ENCODE peak calls at places on chromosomes 3 and 15, in four cellular contexts. Q is neuronal stem cell, R is IMR-90, A is H1. G is an unnamed sample.

GRCh38 chr3:58234516-58234931 is 3.1 kb upstream of the ABHD6 start:
- DNase-seq in Q (no peak), R (peak), A (no peak), G (no peak)

GRCh38 chr15:77035999-77036471 is 34.9 kb downstream of the TSPAN3 start:
- DNase-seq in R (no peak), Q (no peak), A (no peak), G (no peak)

GRCh38 chr15:51185213-51185619 is 90.5 kb upstream of the TNFAIP8L3 start:
- DNase-seq in Q (no peak), A (no peak), R (no peak), G (no peak)

GRCh38 chr3:153835540-153835939 is 285.6 kb upstream of the ARHGEF26 start:
- DNase-seq in Q (no peak), A (no peak), R (no peak), G (peak)

GRCh38 chr3:132464066-132464465 is 46.8 kb downstream of the DNAJC13 start:
- DNase-seq in R (peak), Q (no peak), A (no peak), G (no peak)

GRCh38 chr3:127589600-127590281 is 792 bp downstream of the TPRA1 start:
- DNase-seq in Q (no peak), A (no peak), R (no peak), G (peak)

GRCh38 chr3:58536501-58537411 is at the start of gene ACOX2:
- DNase-seq in R (peak), Q (no peak), A (no peak), G (no peak)

GRCh38 chr15:33852570-33852969 is 115.7 kb upstream of the CHRM5 start:
- DNase-seq in Q (no peak), R (peak), A (no peak), G (peak)

GRCh38 chr3:82163907-82164520 is 402.6 kb upstream of the GBE1 start:
- DNase-seq in R (peak), Q (no peak), A (no peak), G (peak)

GRCh38 chr15:101203607-101204006 is 48.2 kb downstream of the CHSY1 start:
- DNase-seq in Q (no peak), A (no peak), R (no peak), G (no peak)

GRCh38 chr15:83446904-83447708 is at the start of gene SH3GL3:
- DNase-seq in Q (peak), R (peak), A (peak), G (peak)

GRCh38 chr15:42704492-42704926 is 32.4 kb downstream of the CDAN1 start:
- DNase-seq in R (peak), A (peak), Q (peak), G (peak)

GRCh38 chr3:71851878-71852277 is 66.9 kb upstream of the PROK2 start:
- DNase-seq in R (no peak), Q (no peak), A (no peak), G (no peak)

GRCh38 chr3:64484289-64484992 is 203.4 kb downstream of the ADAMTS9 start:
- DNase-seq in A (peak), R (peak), Q (peak), G (peak)

GRCh38 chr15:23578521-23579150 is 13.2 kb downstream of the MKRN3 start:
- DNase-seq in A (no peak), Q (no peak), R (no peak), G (no peak)

GRCh38 chr15:38878026-38878425 is 313.4 kb upstream of the RASGRP1 start:
- DNase-seq in Q (no peak), R (peak), A (no peak), G (no peak)

GRCh38 chr3:177347611-177348010 is 150.3 kb upstream of the TBL1XR1 start:
- DNase-seq in A (no peak), Q (no peak), R (no peak), G (no peak)

GRCh38 chr3:134892317-134892716 is 97.3 kb downstream of the EPHB1 start:
- DNase-seq in A (no peak), Q (no peak), R (no peak), G (no peak)

GRCh38 chr3:52361893-52362292 is 45.8 kb downstream of the DNAH1 start:
- DNase-seq in Q (no peak), R (no peak), A (no peak), G (no peak)

GRCh38 chr15:78058401-78058935 is 19.0 kb downstream of the TBC1D2B start:
- DNase-seq in Q (no peak), A (no peak), R (no peak), G (no peak)

GRCh38 chr15:71411538-71412482 is 296.5 kb downstream of the THSD4 start:
- DNase-seq in Q (no peak), A (no peak), R (peak), G (no peak)

GRCh38 chr3:188605231-188605630 is 451.3 kb downstream of the LPP start:
- DNase-seq in A (no peak), R (no peak), Q (no peak), G (no peak)

GRCh38 chr3:98817546-98817945 is 54.4 kb downstream of the ST3GAL6 start:
- DNase-seq in R (peak), Q (peak), A (no peak), G (peak)

GRCh38 chr15:101652783-101653430 is 726 bp upstream of the TM2D3 start:
- DNase-seq in R (no peak), A (no peak), Q (no peak), G (peak)

GRCh38 chr3:126347543-126348161 is 9.6 kb downstream of the KLF15 start:
- DNase-seq in R (no peak), Q (no peak), A (no peak), G (no peak)

GRCh38 chr15:69887553-69887952 is 210.2 kb downstream of the TLE3 start:
- DNase-seq in Q (no peak), A (no peak), R (no peak), G (no peak)

GRCh38 chr3:97815149-97815917 is 6.5 kb upstream of the CRYBG3 start:
- DNase-seq in Q (no peak), R (peak), A (no peak), G (no peak)

GRCh38 chr15:64774556-64775523 is 549 bp downstream of the RBPMS2 start:
- DNase-seq in R (no peak), A (no peak), Q (peak), G (peak)

GRCh38 chr3:34283743-34284142 is 485.3 kb downstream of the PDCD6IP start:
- DNase-seq in A (no peak), R (no peak), Q (no peak), G (no peak)

GRCh38 chr3:34284959-34285358 is 486.5 kb downstream of the PDCD6IP start:
- DNase-seq in A (no peak), R (no peak), Q (no peak), G (peak)

GRCh38 chr3:34285465-34286188 is 487.2 kb downstream of the PDCD6IP start:
- DNase-seq in R (no peak), A (no peak), Q (no peak), G (no peak)
- H2BK5ac ChIP-seq in R (no peak), A (no peak), Q (no peak), G (no peak)

GRCh38 chr3:48685603-48686511 is at the start of gene NCKIPSD:
- DNase-seq in Q (peak), R (peak), A (no peak), G (peak)
- H2BK5ac ChIP-seq in Q (peak), R (peak), A (peak), G (peak)

DNA sequence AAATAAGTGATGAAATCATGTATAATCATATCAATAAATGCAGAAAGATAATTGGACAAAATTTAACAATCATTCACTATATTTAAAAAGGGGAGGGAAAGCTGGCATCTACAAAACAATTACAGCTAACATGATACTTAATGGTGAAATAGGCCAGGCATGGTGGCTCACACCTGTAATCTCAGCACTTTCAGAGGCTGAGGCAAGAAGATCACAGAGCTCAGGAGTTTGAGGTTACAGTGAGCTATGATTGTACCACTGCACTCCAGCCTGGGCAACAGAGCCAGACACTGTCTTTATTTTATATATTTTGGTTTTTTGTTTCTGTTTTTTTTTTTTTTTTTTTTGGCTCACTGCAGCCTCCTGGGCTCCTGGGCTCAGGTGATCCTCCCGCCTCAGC is 12.1 kb downstream of the EDC3 start:
- DNase-seq in Q (no peak), R (no peak), A (no peak), G (no peak)
- H2BK5ac ChIP-seq in Q (no peak), R (no peak), A (no peak), G (no peak)

GRCh38 chr15:35191783-35192182 is 106.7 kb upstream of the NANOGP8 start:
- DNase-seq in R (no peak), Q (no peak), A (no peak), G (no peak)
- H2BK5ac ChIP-seq in R (no peak), Q (no peak), A (no peak), G (no peak)

DNA sequence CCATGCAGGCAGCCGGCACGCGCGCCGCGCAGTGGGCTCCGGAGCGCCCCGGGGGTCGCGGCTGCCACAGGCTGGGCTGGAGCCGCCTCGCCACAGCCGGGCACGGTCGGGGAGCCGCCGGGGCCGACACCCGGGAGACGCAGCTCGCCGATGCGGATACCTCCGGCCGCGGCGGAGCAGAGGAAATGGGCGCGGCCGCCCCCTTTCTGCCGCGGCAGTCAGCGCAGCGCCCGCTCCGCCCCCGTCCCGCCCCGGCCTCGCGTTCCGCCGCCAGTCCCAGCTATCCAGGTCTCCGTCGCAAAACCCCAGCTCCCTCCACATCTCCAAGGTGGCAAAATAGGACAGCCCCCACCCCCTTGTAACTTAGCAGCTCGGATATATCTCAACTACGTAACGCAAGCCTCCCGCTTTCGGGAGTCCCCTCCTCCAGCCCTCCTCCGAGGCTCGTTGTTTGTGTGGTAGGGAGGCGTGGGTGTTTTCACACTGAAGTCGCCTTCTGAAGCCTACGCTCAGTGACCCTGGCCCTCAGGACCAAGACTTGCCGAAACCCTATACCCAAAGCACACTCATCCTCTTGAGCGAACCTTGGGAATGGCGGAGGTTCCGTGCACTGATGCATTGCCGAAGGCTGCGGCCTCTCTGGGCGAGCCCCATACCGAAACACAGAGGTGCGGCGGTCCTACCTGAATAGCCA is at the start of gene SH3BP5:
- DNase-seq in A (no peak), Q (peak), R (peak), G (peak)
- H2BK5ac ChIP-seq in A (peak), Q (peak), R (peak), G (no peak)

GRCh38 chr3:12924437-12924836 is 83.1 kb upstream of the RPL32 start:
- DNase-seq in A (no peak), R (no peak), Q (no peak), G (no peak)
- H2BK5ac ChIP-seq in A (no peak), R (no peak), Q (peak), G (no peak)